ENCODE peak calls at places on chromosomes 1 and 21, in four cellular contexts. One of them, this sample, is unnamed.

GRCh38 chr1:78892251-78892650 is 114.3 kb downstream of the ADGRL4 start:
- DNase-seq in GM12878: no peak
- DNase-seq in K562: no peak
- DNase-seq in HL-60: no peak
- DNase-seq in this sample: no peak

GRCh38 chr21:35437941-35438340 is 388.8 kb upstream of the RUNX1 start:
- DNase-seq in GM12878: no peak
- DNase-seq in K562: no peak
- DNase-seq in HL-60: no peak
- DNase-seq in this sample: no peak

GRCh38 chr1:228166170-228166936 is 749 bp downstream of the IBA57 start:
- DNase-seq in HL-60: peak; percentile 62
- DNase-seq in K562: peak; percentile 82
- DNase-seq in GM12878: no peak
- DNase-seq in this sample: no peak

GRCh38 chr1:236550961-236551851 is 27.4 kb downstream of the LGALS8 start:
- DNase-seq in GM12878: no peak
- DNase-seq in K562: peak; percentile 33
- DNase-seq in HL-60: no peak
- DNase-seq in this sample: no peak

GRCh38 chr21:41090981-41091380 is 77.0 kb upstream of the BACE2 start:
- DNase-seq in GM12878: no peak
- DNase-seq in K562: no peak
- DNase-seq in HL-60: no peak
- DNase-seq in this sample: no peak

GRCh38 chr1:102085896-102086295 is 89.2 kb upstream of the OLFM3 start:
- DNase-seq in K562: no peak
- DNase-seq in HL-60: no peak
- DNase-seq in GM12878: no peak
- DNase-seq in this sample: no peak

GRCh38 chr1:180911640-180912161 is 996 bp upstream of the KIAA1614 start:
- DNase-seq in HL-60: no peak
- DNase-seq in GM12878: no peak
- DNase-seq in K562: no peak
- DNase-seq in this sample: no peak

GRCh38 chr21:44710294-44710665 is 1.1 kb downstream of the TSPEAR start:
- DNase-seq in GM12878: no peak
- DNase-seq in HL-60: no peak
- DNase-seq in K562: no peak
- DNase-seq in this sample: no peak

GRCh38 chr1:71565267-71565666 is 484.4 kb upstream of the ZRANB2 start:
- DNase-seq in K562: no peak
- DNase-seq in GM12878: no peak
- DNase-seq in HL-60: no peak
- DNase-seq in this sample: no peak

GRCh38 chr1:117570988-117571409 is 34.8 kb upstream of the TENT5C start:
- DNase-seq in HL-60: no peak
- DNase-seq in GM12878: no peak
- DNase-seq in K562: no peak
- DNase-seq in this sample: no peak

GRCh38 chr1:203593723-203594122 is 32.9 kb upstream of the ATP2B4 start:
- DNase-seq in GM12878: no peak
- DNase-seq in K562: peak; percentile 42
- DNase-seq in HL-60: peak; percentile 68
- DNase-seq in this sample: peak; percentile 31

GRCh38 chr1:206744683-206745082 is 25.9 kb upstream of the IL19 start:
- DNase-seq in GM12878: no peak
- DNase-seq in HL-60: no peak
- DNase-seq in K562: peak; percentile 26
- DNase-seq in this sample: no peak

GRCh38 chr1:229988534-229988933 is 78.5 kb upstream of the GALNT2 start:
- DNase-seq in K562: no peak
- DNase-seq in HL-60: no peak
- DNase-seq in GM12878: no peak
- DNase-seq in this sample: no peak

GRCh38 chr1:24899581-24900485 is 30.2 kb downstream of the RUNX3 start:
- DNase-seq in K562: no peak
- DNase-seq in GM12878: no peak
- DNase-seq in HL-60: no peak
- DNase-seq in this sample: no peak

DNA sequence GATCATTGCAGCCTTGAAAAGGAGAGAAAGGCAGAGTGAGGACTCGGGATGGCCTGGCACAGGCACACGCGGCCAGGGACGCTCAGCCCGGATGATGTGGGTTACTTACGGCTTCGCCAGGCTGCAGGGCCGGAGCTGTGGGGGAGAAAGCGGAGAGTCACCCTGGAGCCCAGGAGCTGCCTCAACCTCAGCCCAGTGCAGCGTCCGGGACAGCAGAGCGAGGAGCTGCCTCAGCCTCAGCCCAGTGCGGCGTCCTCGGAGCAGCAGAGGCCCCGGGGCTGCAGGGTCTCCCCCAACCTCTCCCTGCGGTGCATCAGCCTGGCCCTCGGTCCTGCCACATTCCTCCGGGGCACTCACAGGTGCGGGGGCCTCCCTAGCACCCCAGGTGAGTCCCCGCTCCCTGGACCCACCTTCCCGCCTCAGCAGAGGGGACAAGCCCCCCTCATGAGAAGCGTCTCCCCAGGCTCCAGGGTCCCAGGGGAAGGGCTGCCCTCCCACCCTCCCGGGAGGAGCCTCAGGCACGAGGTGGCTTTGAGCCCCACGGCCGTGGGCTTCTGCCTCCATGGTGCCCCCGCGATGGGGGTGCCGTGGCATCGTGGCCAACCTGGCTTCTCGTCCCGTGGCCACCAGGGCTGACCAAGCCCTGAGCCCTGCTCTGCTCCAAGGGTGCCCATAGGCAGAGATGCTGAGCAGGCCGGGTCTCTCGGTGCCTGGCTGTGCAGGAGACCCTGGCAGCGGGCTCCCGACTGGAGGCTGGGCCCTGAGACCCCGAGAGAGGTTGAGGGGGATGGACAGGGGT is 10.5 kb upstream of the RNF223 start:
- DNase-seq in K562: no peak
- DNase-seq in HL-60: no peak
- DNase-seq in GM12878: no peak
- DNase-seq in this sample: peak; percentile 18
- TF ChIP-seq SPI1 in K562: no peak
- TF ChIP-seq SPI1 in HL-60: no peak
- TF ChIP-seq SPI1 in GM12878: no peak
- TF ChIP-seq SPI1 in this sample: no peak

GRCh38 chr1:37701051-37701450 is 8.7 kb downstream of the CDCA8 start:
- DNase-seq in HL-60: no peak
- DNase-seq in GM12878: no peak
- DNase-seq in K562: no peak
- DNase-seq in this sample: no peak
- TF ChIP-seq SPI1 in HL-60: no peak
- TF ChIP-seq SPI1 in GM12878: no peak
- TF ChIP-seq SPI1 in K562: no peak
- TF ChIP-seq SPI1 in this sample: no peak

GRCh38 chr1:158095737-158096335 is 84.9 kb upstream of the CD1D start:
- DNase-seq in K562: peak; percentile 51
- DNase-seq in HL-60: peak; percentile 19
- DNase-seq in GM12878: no peak
- DNase-seq in this sample: peak; percentile 61
- TF ChIP-seq SPI1 in K562: peak; percentile 21
- TF ChIP-seq SPI1 in HL-60: peak; percentile 18
- TF ChIP-seq SPI1 in GM12878: peak; percentile 5
- TF ChIP-seq SPI1 in this sample: peak; percentile 27

DNA sequence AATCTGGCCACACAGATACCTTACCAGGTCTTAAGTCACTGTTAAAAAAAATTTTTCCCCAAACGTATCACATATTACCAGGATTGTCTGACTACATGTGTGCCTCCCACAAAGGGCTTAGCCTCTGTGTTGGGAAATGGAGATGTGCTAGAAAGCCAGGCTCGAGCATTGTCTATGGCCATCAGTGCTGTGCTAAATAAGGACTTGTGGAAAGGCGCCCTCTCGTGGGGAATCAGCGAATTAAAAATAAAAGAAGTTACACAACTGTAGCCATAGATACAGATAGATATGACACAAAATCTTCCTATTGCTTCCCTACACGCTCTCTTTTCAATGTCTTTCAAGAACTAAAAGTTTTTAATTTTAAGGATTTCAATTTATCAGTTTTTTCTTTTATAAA is 47.5 kb upstream of the CRNN start:
- DNase-seq in HL-60: peak; percentile 72
- DNase-seq in K562: peak; percentile 68
- DNase-seq in GM12878: no peak
- DNase-seq in this sample: no peak
- TF ChIP-seq SPI1 in HL-60: no peak
- TF ChIP-seq SPI1 in K562: no peak
- TF ChIP-seq SPI1 in GM12878: no peak
- TF ChIP-seq SPI1 in this sample: no peak

DNA sequence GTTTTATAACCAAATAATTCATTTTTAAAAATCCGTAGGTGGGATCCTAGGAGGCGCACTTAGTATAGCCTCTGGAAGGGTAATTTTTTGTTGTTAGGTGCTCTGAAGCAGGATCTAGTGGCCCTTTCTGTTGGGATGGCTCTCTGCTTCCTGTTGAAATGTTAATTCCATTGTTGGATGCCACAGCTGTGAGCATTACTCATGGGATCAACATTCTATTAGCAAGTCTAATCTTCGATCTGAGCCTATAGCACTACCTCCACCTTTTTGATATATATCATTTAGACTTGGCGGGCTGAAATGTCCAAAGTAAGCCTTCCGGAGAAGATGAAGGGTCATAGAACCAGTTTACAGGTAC is 1.3 kb downstream of the CXADR start:
- DNase-seq in HL-60: no peak
- DNase-seq in K562: no peak
- DNase-seq in GM12878: no peak
- DNase-seq in this sample: no peak
- TF ChIP-seq SPI1 in HL-60: no peak
- TF ChIP-seq SPI1 in K562: no peak
- TF ChIP-seq SPI1 in GM12878: no peak
- TF ChIP-seq SPI1 in this sample: no peak

DNA sequence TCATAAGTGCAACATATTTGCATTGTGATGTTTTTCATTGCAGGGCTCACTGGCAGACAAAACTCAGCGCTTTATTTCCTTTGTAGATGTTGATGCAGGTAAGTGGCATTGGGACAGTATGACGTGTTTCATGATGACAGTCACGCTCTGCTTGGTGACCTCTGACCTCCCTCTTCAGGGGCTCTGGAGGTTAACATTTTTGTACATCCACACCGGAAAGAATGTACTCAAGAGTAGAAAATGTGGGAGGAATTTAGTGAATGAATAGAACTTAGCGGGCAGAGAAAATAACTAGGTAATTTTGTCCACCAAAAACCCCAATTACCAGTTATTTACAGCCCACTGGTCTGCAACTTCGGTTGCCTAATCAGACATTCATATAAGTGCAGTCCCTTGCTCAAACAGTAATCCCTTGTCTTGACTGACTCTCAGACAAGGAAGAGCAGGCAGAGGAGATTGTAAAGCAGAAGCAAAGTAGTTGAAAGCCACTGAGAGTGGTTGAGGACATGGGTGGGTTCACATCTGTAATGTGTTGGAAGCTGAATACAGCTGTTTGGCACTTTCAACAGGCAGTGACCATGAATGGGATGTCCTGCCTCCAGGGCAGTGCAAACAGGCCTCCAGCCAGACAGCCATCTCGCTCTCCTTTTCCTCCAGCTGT is 189.0 kb downstream of the NRIP1 start:
- DNase-seq in HL-60: no peak
- DNase-seq in K562: peak; percentile 57
- DNase-seq in GM12878: peak; percentile 80
- DNase-seq in this sample: no peak
- TF ChIP-seq SPI1 in HL-60: no peak
- TF ChIP-seq SPI1 in K562: no peak
- TF ChIP-seq SPI1 in GM12878: no peak
- TF ChIP-seq SPI1 in this sample: peak; percentile 25

GRCh38 chr21:46634427-46634826 is 1.0 kb upstream of the PRMT2 start:
- DNase-seq in HL-60: no peak
- DNase-seq in K562: peak; percentile 43
- DNase-seq in GM12878: no peak
- DNase-seq in this sample: no peak

GRCh38 chr21:46636181-46636512 is 673 bp downstream of the PRMT2 start:
- DNase-seq in HL-60: no peak
- DNase-seq in K562: no peak
- DNase-seq in GM12878: no peak
- DNase-seq in this sample: no peak

GRCh38 chr21:46635324-46636180 is at the start of gene PRMT2:
- DNase-seq in K562: peak; percentile 99
- DNase-seq in HL-60: peak; percentile 97
- DNase-seq in GM12878: peak; percentile 86
- DNase-seq in this sample: peak; percentile 99

GRCh38 chr21:46633561-46633960 is 1.9 kb upstream of the PRMT2 start:
- DNase-seq in GM12878: no peak
- DNase-seq in K562: no peak
- DNase-seq in HL-60: no peak
- DNase-seq in this sample: no peak

DNA sequence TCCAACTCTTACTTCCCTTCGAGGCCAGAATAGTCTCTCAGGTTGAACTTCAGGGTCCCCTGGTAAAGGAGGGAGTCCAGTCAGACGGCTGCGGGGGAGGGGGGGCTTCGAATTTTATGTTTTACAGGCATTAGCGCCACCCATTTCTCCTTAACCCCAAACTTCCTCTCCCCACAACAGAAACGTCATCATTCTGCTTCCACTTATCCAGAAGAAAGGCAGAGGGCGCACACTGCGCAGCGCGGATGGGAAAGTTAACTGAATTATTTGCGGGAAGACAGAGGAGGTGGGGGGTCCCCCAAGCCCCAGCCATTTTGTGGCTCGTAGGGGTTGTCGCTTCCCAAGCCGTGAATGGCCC is 529 bp upstream of the PRMT2 start:
- DNase-seq in HL-60: peak; percentile 83
- DNase-seq in K562: peak; percentile 90
- DNase-seq in GM12878: peak; percentile 16
- DNase-seq in this sample: no peak
- TF ChIP-seq SPI1 in HL-60: peak; percentile 77
- TF ChIP-seq SPI1 in K562: peak; percentile 88
- TF ChIP-seq SPI1 in GM12878: no peak
- TF ChIP-seq SPI1 in this sample: peak; percentile 51

GRCh38 chr1:245587435-245588105 is 432.8 kb downstream of the KIF26B start:
- DNase-seq in K562: no peak
- DNase-seq in GM12878: no peak
- DNase-seq in HL-60: no peak
- DNase-seq in this sample: no peak

GRCh38 chr1:245588250-245588649 is 433.5 kb downstream of the KIF26B start:
- DNase-seq in K562: no peak
- DNase-seq in GM12878: no peak
- DNase-seq in HL-60: no peak
- DNase-seq in this sample: no peak

GRCh38 chr1:245583575-245584330 is 429.0 kb downstream of the KIF26B start:
- DNase-seq in K562: no peak
- DNase-seq in HL-60: no peak
- DNase-seq in GM12878: no peak
- DNase-seq in this sample: no peak

GRCh38 chr1:245583081-245583480 is 428.3 kb downstream of the KIF26B start:
- DNase-seq in GM12878: no peak
- DNase-seq in HL-60: no peak
- DNase-seq in K562: no peak
- DNase-seq in this sample: no peak

GRCh38 chr1:245585252-245585959 is 430.6 kb downstream of the KIF26B start:
- DNase-seq in GM12878: no peak
- DNase-seq in K562: no peak
- DNase-seq in HL-60: no peak
- DNase-seq in this sample: no peak
- TF ChIP-seq SPI1 in GM12878: no peak
- TF ChIP-seq SPI1 in K562: no peak
- TF ChIP-seq SPI1 in HL-60: no peak
- TF ChIP-seq SPI1 in this sample: no peak

This sample was measured in GM12891.